ENCODE peak calls at places on chromosomes 12 and 14, in eight cellular contexts. C, R, V, M, J, E, L and G are unnamed samples.
A peak's percentile ranks its signal among the peaks of the same experiment; 100 is the strongest.

GRCh38 chr12:1878695-1879094 is 39.8 kb downstream of the CACNA2D4 start:
- DNase-seq in E (no peak), M (no peak), R (no peak), L (no peak), J (no peak), C (no peak), V (no peak), G (no peak)

GRCh38 chr14:29197557-29197956 is 431.0 kb downstream of the FOXG1 start:
- DNase-seq in V (no peak), E (no peak), J (no peak), R (no peak), M (no peak), L (no peak), C (no peak), G (no peak)

GRCh38 chr12:19847294-19848059 is 408.2 kb downstream of the AEBP2 start:
- DNase-seq in E (peak; percentile 18), C (peak; percentile 2), V (peak; percentile 24), J (no peak), L (peak; percentile 97), M (no peak), R (peak; percentile 69), G (no peak)

GRCh38 chr12:388012-388411 is 1.1 kb downstream of the KDM5A start:
- DNase-seq in C (no peak), J (no peak), L (no peak), M (no peak), V (no peak), R (no peak), E (no peak), G (no peak)

GRCh38 chr14:59346796-59347510 is 118.2 kb downstream of the GPR135 start:
- DNase-seq in C (no peak), R (no peak), E (no peak), V (no peak), J (no peak), L (peak; percentile 18), M (peak; percentile 40), G (no peak)

GRCh38 chr12:19431407-19432308 is 7.6 kb upstream of the AEBP2 start:
- DNase-seq in R (peak; percentile 81), J (peak; percentile 90), M (peak; percentile 62), L (peak; percentile 54), C (no peak), V (no peak), E (no peak), G (no peak)

GRCh38 chr14:96698846-96699543 is 98.2 kb upstream of the VRK1 start:
- DNase-seq in J (peak; percentile 7), E (no peak), L (no peak), R (no peak), V (no peak), C (no peak), M (no peak), G (no peak)

GRCh38 chr14:72013606-72014129 is 81.4 kb downstream of the RGS6 start:
- DNase-seq in L (no peak), C (no peak), R (no peak), M (no peak), J (no peak), V (no peak), E (no peak), G (no peak)

GRCh38 chr12:111776836-111777344 is 10.2 kb downstream of the ALDH2 start:
- DNase-seq in J (no peak), M (peak; percentile 39), L (no peak), E (no peak), C (no peak), R (no peak), V (no peak), G (no peak)

GRCh38 chr14:21771671-21772070 is 98.1 kb upstream of the OR4E1 start:
- DNase-seq in C (no peak), M (no peak), J (no peak), V (no peak), E (no peak), R (no peak), L (no peak), G (no peak)

GRCh38 chr14:100239200-100239839 is 376 bp downstream of the YY1 start:
- DNase-seq in V (peak; percentile 33), J (peak; percentile 34), L (no peak), R (no peak), C (no peak), E (no peak), M (peak; percentile 21), G (peak; percentile 25)

GRCh38 chr12:75481013-75481705 is 604 bp downstream of the GLIPR1 start:
- DNase-seq in V (no peak), E (no peak), M (peak; percentile 60), L (peak; percentile 32), C (peak; percentile 57), R (peak; percentile 48), J (no peak), G (no peak)

GRCh38 chr12:6643569-6644256 is 3.5 kb downstream of the ACRBP start:
- DNase-seq in L (no peak), R (no peak), V (no peak), C (peak; percentile 73), J (no peak), M (no peak), E (no peak), G (no peak)

GRCh38 chr12:6638305-6638704 is 2.5 kb upstream of the LPAR5 start:
- DNase-seq in V (no peak), L (no peak), R (no peak), J (no peak), M (no peak), C (peak; percentile 58), E (no peak), G (no peak)

GRCh38 chr12:6639151-6639773 is 3.5 kb upstream of the LPAR5 start:
- DNase-seq in E (no peak), C (no peak), J (no peak), M (no peak), L (no peak), V (no peak), R (no peak), G (no peak)

GRCh38 chr12:6641131-6641530 is 5.4 kb upstream of the LPAR5 start:
- DNase-seq in M (no peak), E (no peak), R (no peak), L (no peak), J (no peak), V (no peak), C (no peak), G (no peak)

GRCh38 chr12:6640497-6640896 is 4.7 kb upstream of the LPAR5 start:
- DNase-seq in C (no peak), J (no peak), L (no peak), V (no peak), E (no peak), M (no peak), R (no peak), G (no peak)
- H3K4me3 ChIP-seq in C (no peak overlapping the region), J (no peak overlapping the region), L (no peak overlapping the region), V (no peak overlapping the region), E (no peak overlapping the region), M (no peak overlapping the region), R (no peak overlapping the region), G (no peak overlapping the region)

DNA sequence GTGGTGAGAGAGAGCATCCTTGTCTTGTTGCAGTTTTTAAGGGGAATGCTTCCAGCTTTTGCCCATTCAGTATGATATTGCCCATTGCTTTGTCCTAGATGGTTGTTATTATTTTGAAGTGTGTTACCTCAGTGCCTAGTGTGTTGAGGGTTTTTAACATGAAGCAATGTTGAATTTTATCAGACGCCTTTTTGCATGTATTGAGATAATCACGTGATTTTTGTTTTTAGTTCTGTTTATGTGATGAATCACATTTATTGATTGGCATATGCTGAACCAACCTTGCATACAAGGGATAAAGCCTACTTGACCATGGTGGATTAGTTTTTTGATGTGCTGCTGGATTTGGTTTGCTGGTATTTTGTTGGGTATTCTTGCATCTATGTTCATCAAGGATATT is 302.3 kb upstream of the G2E3 start:
- DNase-seq in L (no peak), V (no peak), C (no peak), E (no peak), R (no peak), J (no peak), M (no peak), G (no peak)
- H3K4me3 ChIP-seq in L (no peak overlapping the region), V (no peak overlapping the region), C (no peak overlapping the region), E (no peak overlapping the region), R (no peak overlapping the region), J (no peak overlapping the region), M (no peak overlapping the region), G (no peak overlapping the region)

GRCh38 chr12:25388216-25388615 is 137.5 kb upstream of the KRAS start:
- DNase-seq in R (peak; percentile 62), L (no peak), C (no peak), J (no peak), M (no peak), V (no peak), E (no peak), G (no peak)
- H3K4me3 ChIP-seq in R (no peak overlapping the region), L (no peak overlapping the region), C (no peak overlapping the region), J (no peak overlapping the region), M (no peak overlapping the region), V (no peak overlapping the region), E (no peak overlapping the region), G (no peak overlapping the region)

DNA sequence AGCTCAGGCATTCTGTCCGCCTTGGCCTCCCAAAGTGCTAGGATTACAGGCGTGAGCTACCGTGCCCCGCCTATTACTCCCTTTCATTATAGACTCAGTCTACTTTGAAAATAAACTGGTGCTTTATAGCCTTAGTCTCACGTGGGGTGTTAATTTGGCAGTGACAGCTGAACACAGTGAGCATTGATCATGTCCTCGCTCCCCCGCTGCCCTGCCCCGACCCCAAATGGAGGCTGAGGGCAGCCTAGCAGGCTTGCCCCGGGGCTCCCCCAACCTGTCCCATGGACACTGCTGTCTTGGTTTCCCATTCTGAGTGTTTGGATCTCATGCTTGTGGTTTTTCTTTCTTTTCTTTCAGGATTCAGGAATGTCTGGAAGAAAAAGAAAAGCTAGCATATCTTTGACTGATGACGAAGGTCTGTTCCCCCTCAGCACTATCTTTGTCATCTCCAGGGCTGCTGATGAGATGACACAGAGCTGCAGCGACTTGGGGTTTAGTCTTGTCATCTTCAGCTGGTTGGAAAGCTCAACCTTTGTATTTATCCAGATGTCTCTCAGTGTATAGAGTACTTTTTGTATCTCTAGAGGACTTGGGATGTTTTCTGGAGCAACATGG is 42.2 kb downstream of the EP400 start:
- DNase-seq in M (no peak), V (no peak), C (no peak), L (no peak), R (no peak), J (no peak), E (no peak), G (no peak)
- H3K4me3 ChIP-seq in M (no peak overlapping the region), V (no peak overlapping the region), C (no peak overlapping the region), L (no peak overlapping the region), R (no peak overlapping the region), J (no peak overlapping the region), E (no peak overlapping the region), G (no peak overlapping the region)

GRCh38 chr12:12206776-12207388 is 60.0 kb downstream of the LRP6 start:
- DNase-seq in L (no peak), C (no peak), E (no peak), M (no peak), R (no peak), V (no peak), J (no peak), G (no peak)
- H3K4me3 ChIP-seq in L (no peak overlapping the region), C (no peak overlapping the region), E (no peak overlapping the region), M (no peak overlapping the region), R (no peak overlapping the region), V (no peak overlapping the region), J (no peak overlapping the region), G (no peak overlapping the region)

DNA sequence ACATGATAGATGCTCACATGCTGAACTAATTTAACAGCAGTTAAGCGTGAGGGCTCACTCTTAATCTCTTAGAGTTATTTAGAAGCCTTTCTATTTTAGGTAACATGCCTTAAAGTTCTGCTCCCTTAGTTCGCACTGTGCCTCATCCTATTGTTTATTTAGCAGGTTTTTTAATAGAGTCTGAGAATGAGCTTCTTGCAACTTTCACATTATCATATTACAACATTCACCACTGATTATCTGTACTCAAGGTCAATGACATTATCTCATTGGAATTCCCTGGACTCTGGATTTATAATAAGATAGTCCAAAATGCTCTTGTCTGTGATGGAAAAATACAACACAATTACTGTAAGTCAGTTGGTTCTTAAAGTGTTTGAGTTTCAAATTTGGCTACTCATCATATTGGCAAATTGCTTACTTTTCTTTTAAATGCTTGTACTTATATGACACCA is 183.6 kb upstream of the SLC38A2 start:
- DNase-seq in M (peak; percentile 92), L (peak; percentile 90), J (no peak), E (peak; percentile 79), R (peak; percentile 91), C (no peak), V (no peak), G (no peak)
- H3K4me3 ChIP-seq in M (no peak overlapping the region), L (no peak overlapping the region), J (no peak overlapping the region), E (no peak overlapping the region), R (no peak overlapping the region), C (no peak overlapping the region), V (peak overlapping the region; percentile 10), G (no peak overlapping the region)